ENCODE peak calls at places on chromosomes 7 and 10, in ten cellular contexts. U is stimulated activated CD4-positive, alpha-beta T cell treated with anti-CD3 and anti-CD28 coated beads, Interleukin-4, amount 100 ng/mL, for 1 hour; C is neural crest cell; S is astrocyte of the spinal cord; A is activated CD4-positive, alpha-beta memory T cell treated with anti-CD3 and anti-CD28 coated beads, Interleukin-2, amount 10 ng/mL, durations not matched to agents 7 days and 5 days; K is EH; X is SIG-M5; I is sciatic nerve; G is EL; R is CD8-positive, alpha-beta memory T cell. H is an unnamed sample.

GRCh38 chr7:47787249-47788069 is 160.8 kb downstream of the PKD1L1 start:
- DNase-seq in U (no peak), C (no peak), S (no peak), A (no peak), K (peak), X (no peak), I (no peak), G (no peak), R (no peak), H (no peak)

GRCh38 chr10:83986800-83987199 is 152.5 kb upstream of the GHITM start:
- DNase-seq in U (no peak), C (no peak), S (no peak), A (no peak), K (no peak), X (no peak), I (no peak), G (no peak), R (no peak), H (no peak)

GRCh38 chr7:50775231-50775630 is 7.5 kb downstream of the GRB10 start:
- DNase-seq in U (no peak), C (no peak), S (no peak), A (no peak), K (no peak), X (no peak), I (no peak), G (no peak), R (no peak), H (no peak)

GRCh38 chr7:68744036-68744435 is 854.2 kb upstream of the AUTS2 start:
- DNase-seq in U (no peak), C (no peak), S (no peak), A (no peak), K (no peak), X (no peak), I (no peak), G (no peak), R (no peak), H (no peak)

GRCh38 chr10:67464278-67464677 is 231.7 kb downstream of the CTNNA3 start:
- DNase-seq in U (no peak), C (no peak), S (no peak), A (no peak), K (no peak), X (no peak), I (no peak), G (no peak), R (no peak), H (no peak)

GRCh38 chr7:70154521-70155180 is 556.4 kb downstream of the AUTS2 start:
- DNase-seq in U (no peak), C (no peak), S (no peak), A (no peak), K (no peak), X (no peak), I (no peak), G (no peak), R (no peak), H (no peak)

GRCh38 chr7:30143748-30144251 is 9.0 kb downstream of the MTURN start:
- DNase-seq in U (no peak), C (no peak), S (peak), A (no peak), K (peak), X (no peak), I (no peak), G (peak), R (no peak), H (no peak)

GRCh38 chr10:16120563-16120962 is 260.3 kb upstream of the MINDY3 start:
- DNase-seq in U (no peak), C (no peak), S (no peak), A (no peak), K (no peak), X (no peak), I (no peak), G (no peak), R (no peak), H (no peak)

GRCh38 chr7:28996836-28997235 is 38.7 kb upstream of the TRIL start:
- DNase-seq in U (no peak), C (no peak), S (no peak), A (no peak), K (peak), X (no peak), I (no peak), G (peak), R (no peak), H (no peak)

GRCh38 chr7:2928613-2929311 is 84.7 kb upstream of the GNA12 start:
- DNase-seq in U (no peak), C (no peak), S (no peak), A (no peak), K (no peak), X (no peak), I (peak), G (no peak), R (no peak), H (no peak)

GRCh38 chr10:130962240-130963051 is 349.1 kb downstream of the TCERG1L start:
- DNase-seq in U (no peak), C (no peak), S (no peak), A (no peak), K (no peak), X (no peak), I (no peak), G (no peak), R (no peak), H (no peak)

GRCh38 chr10:73850863-73851461 is 23.4 kb downstream of the CAMK2G start:
- DNase-seq in U (no peak), C (no peak), S (peak), A (no peak), K (peak), X (no peak), I (no peak), G (peak), R (no peak), H (no peak)

GRCh38 chr7:16055263-16055976 is 365.9 kb downstream of the CRPPA start:
- DNase-seq in U (no peak), C (no peak), S (no peak), A (no peak), K (no peak), X (no peak), I (no peak), G (no peak), R (no peak), H (no peak)

GRCh38 chr7:2383543-2384274 is 19.7 kb upstream of the CHST12 start:
- DNase-seq in U (no peak), C (no peak), S (no peak), A (no peak), K (no peak), X (no peak), I (no peak), G (no peak), R (no peak), H (peak)

GRCh38 chr10:131822694-131823245 is 78.0 kb upstream of the PPP2R2D start:
- DNase-seq in U (no peak), C (no peak), S (no peak), A (no peak), K (no peak), X (no peak), I (no peak), G (no peak), R (no peak), H (no peak)

GRCh38 chr10:83612050-83612449 is 527.3 kb upstream of the GHITM start:
- DNase-seq in U (no peak), C (no peak), S (peak), A (no peak), K (peak), X (no peak), I (no peak), G (peak), R (no peak), H (no peak)

GRCh38 chr10:35300063-35300699 is 36.1 kb upstream of the CCNY start:
- DNase-seq in U (no peak), C (no peak), S (peak), A (no peak), K (peak), X (no peak), I (peak), G (peak), R (no peak), H (no peak)

GRCh38 chr10:64014281-64014680 is 493.1 kb downstream of the REEP3 start:
- DNase-seq in U (no peak), C (no peak), S (no peak), A (no peak), K (no peak), X (no peak), I (no peak), G (no peak), R (no peak), H (no peak)

GRCh38 chr7:15561840-15562239 is at the start of gene AGMO:
- DNase-seq in U (no peak), C (no peak), S (peak), A (no peak), K (peak), X (no peak), I (peak), G (peak), R (no peak), H (no peak)

GRCh38 chr10:102314801-102315200 is 69.5 kb downstream of the GBF1 start:
- DNase-seq in U (no peak), C (no peak), S (no peak), A (no peak), K (no peak), X (no peak), I (no peak), G (no peak), R (no peak), H (no peak)

GRCh38 chr10:21458496-21458895 is 67.0 kb downstream of the SKIDA1 start:
- DNase-seq in U (no peak), C (no peak), S (no peak), A (no peak), K (no peak), X (no peak), I (no peak), G (no peak), R (no peak), H (no peak)

GRCh38 chr7:137685439-137686164 is 161.2 kb downstream of the DGKI start:
- DNase-seq in U (no peak), C (no peak), S (no peak), A (no peak), K (peak), X (no peak), I (no peak), G (no peak), R (no peak), H (no peak)

GRCh38 chr10:50623299-50624153 is at the start of gene SGMS1:
- DNase-seq in U (peak), C (peak), S (peak), A (peak), K (peak), X (no peak), I (peak), G (peak), R (peak), H (peak)

GRCh38 chr10:31401287-31401686 is 82.3 kb downstream of the ZEB1 start:
- DNase-seq in U (no peak), C (no peak), S (no peak), A (no peak), K (no peak), X (no peak), I (no peak), G (no peak), R (no peak), H (no peak)

GRCh38 chr10:110279062-110279986 is 25.4 kb downstream of the SMNDC1 start:
- DNase-seq in U (peak), C (peak), S (peak), A (peak), K (peak), X (no peak), I (peak), G (peak), R (peak), H (peak)

GRCh38 chr10:101968286-101968685 is 87.7 kb downstream of the ARMH3 start:
- DNase-seq in U (no peak), C (no peak), S (no peak), A (no peak), K (no peak), X (no peak), I (no peak), G (no peak), R (no peak), H (no peak)

GRCh38 chr10:129334326-129334725 is 132.7 kb upstream of the MGMT start:
- DNase-seq in U (no peak), C (no peak), S (no peak), A (no peak), K (no peak), X (no peak), I (no peak), G (no peak), R (no peak), H (no peak)

GRCh38 chr7:131105803-131106680 is 221.6 kb upstream of the MKLN1 start:
- DNase-seq in U (peak), C (peak), S (peak), A (peak), K (peak), X (no peak), I (peak), G (peak), R (peak), H (peak)

GRCh38 chr7:73436031-73436929 is 2.7 kb downstream of the FZD9 start:
- DNase-seq in U (no peak), C (no peak), S (peak), A (no peak), K (peak), X (no peak), I (no peak), G (peak), R (no peak), H (no peak)

GRCh38 chr7:80591654-80592053 is 46.8 kb upstream of the CD36 start:
- DNase-seq in U (no peak), C (no peak), S (no peak), A (no peak), K (no peak), X (no peak), I (no peak), G (no peak), R (no peak), H (no peak)

GRCh38 chr7:38311329-38311937 is 38.0 kb upstream of the TARP start:
- DNase-seq in U (peak), C (no peak), S (no peak), A (no peak), K (no peak), X (no peak), I (peak), G (peak), R (no peak), H (peak)

GRCh38 chr10:99906470-99906869 is 103.3 kb downstream of the DNMBP start:
- DNase-seq in U (no peak), C (no peak), S (peak), A (no peak), K (peak), X (no peak), I (no peak), G (peak), R (no peak), H (no peak)

GRCh38 chr10:32077896-32078295 is 21.7 kb upstream of the KIF5B start:
- DNase-seq in U (no peak), C (no peak), S (peak), A (no peak), K (peak), X (no peak), I (no peak), G (peak), R (no peak), H (no peak)

GRCh38 chr10:106147050-106147449 is 1017.5 kb downstream of the SORCS1 start:
- DNase-seq in U (no peak), C (no peak), S (no peak), A (no peak), K (no peak), X (no peak), I (no peak), G (no peak), R (no peak), H (no peak)

GRCh38 chr10:124703372-124703771 is 40.8 kb downstream of the FAM53B start:
- DNase-seq in U (no peak), C (no peak), S (no peak), A (no peak), K (no peak), X (no peak), I (no peak), G (no peak), R (no peak), H (no peak)

GRCh38 chr10:116170815-116171250 is 102.2 kb downstream of the GFRA1 start:
- DNase-seq in U (no peak), C (no peak), S (peak), A (no peak), K (peak), X (no peak), I (no peak), G (peak), R (no peak), H (no peak)

GRCh38 chr10:92773776-92774175 is 74.5 kb upstream of the EXOC6 start:
- DNase-seq in U (no peak), C (no peak), S (no peak), A (no peak), K (peak), X (no peak), I (no peak), G (no peak), R (no peak), H (no peak)

H was measured in natural killer cell treated with Interleukin-12 subunit alpha and Interleukin-12 subunit beta and Interleukin-15 and Interleukin-18, amount 100 ng/mL, for 72 hours.